ENCODE peak calls at places on chromosomes 13 and 19, in ten cellular contexts. E, L, D, W, X, Z, U, T, C and R are unnamed samples. For H3K36me3 and H3K27me3, the result is how much of the 10 kb centered on the place peaks cover.

GRCh38 chr19:13723206-13723605 is 41.1 kb upstream of the MRI1 start:
- DNase-seq in E (no peak), C (no peak), T (no peak), Z (no peak), U (peak), D (no peak), X (no peak), L (no peak), W (no peak), R (no peak)

GRCh38 chr13:21638319-21639282 is 32.3 kb upstream of the FGF9 start:
- DNase-seq in E (no peak), L (peak), D (peak), C (peak), T (peak), X (peak), U (peak), W (no peak), Z (no peak), R (peak)

GRCh38 chr13:29292045-29292444 is 303.4 kb downstream of the SLC7A1 start:
- DNase-seq in T (no peak), E (no peak), W (no peak), D (no peak), U (no peak), Z (no peak), X (no peak), L (no peak), C (no peak), R (no peak)

GRCh38 chr19:41933693-41934426 is 5.6 kb upstream of the ERFL start:
- DNase-seq in D (no peak), T (no peak), U (no peak), X (no peak), W (no peak), L (no peak), C (no peak), Z (no peak), E (no peak), R (no peak)

GRCh38 chr13:31794452-31794851 is 55.1 kb downstream of the RXFP2 start:
- DNase-seq in L (no peak), U (no peak), X (peak), C (no peak), W (no peak), Z (no peak), T (no peak), D (no peak), E (no peak), R (peak)

GRCh38 chr13:46908511-46908910 is 11.7 kb upstream of the HTR2A start:
- DNase-seq in L (no peak), D (no peak), U (peak), W (no peak), E (peak), C (no peak), X (no peak), Z (no peak), T (no peak), R (no peak)

GRCh38 chr13:62119739-62120700 is 704.4 kb upstream of the PCDH20 start:
- DNase-seq in U (peak), X (no peak), W (no peak), Z (no peak), E (no peak), D (no peak), L (peak), C (no peak), T (no peak), R (no peak)

GRCh38 chr13:93562676-93563075 is 336.1 kb downstream of the GPC6 start:
- DNase-seq in L (no peak), Z (no peak), D (no peak), T (no peak), U (no peak), W (no peak), C (no peak), X (no peak), E (no peak), R (no peak)

GRCh38 chr13:100387416-100387815 is 201.2 kb downstream of the GGACT start:
- DNase-seq in L (no peak), T (no peak), Z (no peak), U (no peak), W (no peak), D (no peak), C (no peak), E (no peak), X (no peak), R (no peak)

GRCh38 chr19:36916991-36917390 is 859 bp downstream of the ZNF568 start:
- DNase-seq in U (peak), L (no peak), C (no peak), X (no peak), W (no peak), T (no peak), D (no peak), Z (peak), E (no peak), R (peak)

GRCh38 chr13:74136089-74136658 is 2.0 kb upstream of the KLF12 start:
- DNase-seq in U (peak), X (no peak), C (no peak), W (peak), L (peak), E (no peak), D (no peak), Z (peak), T (no peak), R (peak)

GRCh38 chr13:32475403-32475802 is 47.5 kb upstream of the N4BP2L1 start:
- DNase-seq in L (no peak), E (no peak), X (no peak), Z (no peak), T (no peak), C (no peak), U (no peak), W (no peak), D (no peak), R (no peak)

GRCh38 chr19:32718286-32718685 is 1.3 kb upstream of the TDRD12 start:
- DNase-seq in T (no peak), W (no peak), X (no peak), C (no peak), U (no peak), D (no peak), Z (no peak), L (no peak), E (no peak), R (no peak)

GRCh38 chr19:10670187-10670586 is 16.0 kb downstream of the ILF3 start:
- DNase-seq in L (no peak), W (no peak), U (no peak), Z (no peak), T (no peak), C (no peak), X (no peak), D (no peak), E (no peak), R (no peak)

GRCh38 chr19:22545751-22546150 is 88.4 kb upstream of the ZNF492 start:
- DNase-seq in X (peak), W (peak), C (peak), L (no peak), E (peak), Z (no peak), T (peak), U (no peak), D (peak), R (peak)

GRCh38 chr13:51822106-51822840 is 18.3 kb upstream of the DHRS12 start:
- DNase-seq in Z (no peak), C (no peak), D (no peak), U (no peak), X (no peak), E (no peak), T (no peak), L (no peak), W (no peak), R (no peak)

GRCh38 chr19:5397804-5398692 is 57.2 kb upstream of the ZNRF4 start:
- DNase-seq in W (no peak), T (peak), X (no peak), L (no peak), Z (no peak), E (no peak), U (no peak), D (no peak), C (peak), R (no peak)

GRCh38 chr19:40553885-40554857 is 22.5 kb upstream of the SHKBP1 start:
- DNase-seq in X (no peak), C (peak), L (no peak), W (no peak), U (no peak), T (no peak), D (no peak), E (no peak), Z (no peak), R (no peak)

GRCh38 chr19:45473366-45474190 is 5.8 kb downstream of the FOSB start:
- DNase-seq in C (no peak), Z (no peak), D (no peak), E (no peak), U (no peak), T (no peak), L (no peak), X (no peak), W (no peak), R (no peak)

GRCh38 chr13:90686438-90686837 is 661.0 kb upstream of the MIR17HG start:
- DNase-seq in T (no peak), X (peak), Z (no peak), C (no peak), U (peak), L (no peak), E (no peak), D (no peak), W (no peak), R (no peak)

GRCh38 chr19:32916969-32917611 is 47.5 kb upstream of the SLC7A9 start:
- DNase-seq in L (peak), U (no peak), D (no peak), T (no peak), C (no peak), W (no peak), X (no peak), Z (no peak), E (no peak), R (no peak)

DNA sequence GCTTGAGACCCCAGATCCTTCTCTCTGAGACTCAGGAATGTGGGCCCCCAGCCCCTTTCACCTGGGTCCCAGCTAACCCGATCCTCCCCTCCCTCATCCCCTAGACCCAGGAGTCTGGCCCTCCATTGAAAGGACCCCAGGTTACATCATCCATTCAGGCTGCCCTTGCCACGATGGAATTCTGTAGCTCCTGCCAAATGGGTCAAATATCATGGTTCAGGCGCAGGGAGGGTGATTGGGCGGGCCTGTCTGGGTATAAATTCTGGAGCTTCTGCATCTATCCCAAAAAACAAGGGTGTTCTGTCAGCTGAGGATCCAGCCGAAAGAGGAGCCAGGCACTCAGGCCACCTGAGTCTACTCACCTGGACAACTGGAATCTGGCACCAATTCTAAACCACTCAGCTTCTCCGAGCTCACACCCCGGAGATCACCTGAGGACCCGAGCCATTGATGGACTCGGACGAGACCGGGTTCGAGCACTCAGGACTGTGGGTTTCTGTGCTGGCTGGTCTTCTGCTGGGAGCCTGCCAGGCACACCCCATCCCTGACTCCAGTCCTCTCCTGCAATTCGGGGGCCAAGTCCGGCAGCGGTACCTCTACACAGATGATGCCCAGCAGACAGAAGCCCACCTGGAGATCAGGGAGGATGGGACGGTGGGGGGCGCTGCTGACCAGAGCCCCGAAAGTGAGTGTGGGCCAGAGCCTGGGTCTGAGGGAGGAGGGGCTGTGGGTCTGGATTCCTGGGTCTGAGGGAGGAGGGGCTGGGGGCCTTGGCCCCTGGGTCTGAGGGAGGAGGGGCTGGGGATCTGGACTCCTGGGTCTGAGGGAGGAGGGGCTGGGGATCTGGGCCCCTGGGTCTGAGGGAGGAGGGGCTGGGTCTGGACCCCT is 707 bp downstream of the FGF21 start:
- DNase-seq in X (no peak), E (no peak), L (no peak), Z (no peak), W (no peak), T (no peak), D (no peak), U (no peak), C (no peak), R (no peak)
- TF ChIP-seq POLR2A in X (no peak), E (no peak), L (no peak), Z (no peak), W (no peak), T (no peak), D (no peak), U (no peak), C (no peak), R (no peak)

GRCh38 chr13:102255409-102255808 is 146.4 kb downstream of the FGF14 start:
- DNase-seq in L (no peak), X (no peak), C (no peak), D (no peak), E (no peak), U (no peak), T (no peak), Z (no peak), W (no peak), R (no peak)

GRCh38 chr13:102261809-102262208 is 140.0 kb downstream of the FGF14 start:
- DNase-seq in D (no peak), W (no peak), L (no peak), T (no peak), E (no peak), C (no peak), U (no peak), X (no peak), Z (no peak), R (no peak)

GRCh38 chr13:102260256-102260655 is 141.6 kb downstream of the FGF14 start:
- DNase-seq in C (no peak), X (no peak), Z (no peak), E (no peak), T (no peak), W (no peak), U (no peak), L (no peak), D (no peak), R (no peak)
- H3K36me3 ChIP-seq in C (under half), X (under half), Z (under half), E (under half), T (under half), W (under half), U (under half), L (under half), D (under half), R (under half)

DNA sequence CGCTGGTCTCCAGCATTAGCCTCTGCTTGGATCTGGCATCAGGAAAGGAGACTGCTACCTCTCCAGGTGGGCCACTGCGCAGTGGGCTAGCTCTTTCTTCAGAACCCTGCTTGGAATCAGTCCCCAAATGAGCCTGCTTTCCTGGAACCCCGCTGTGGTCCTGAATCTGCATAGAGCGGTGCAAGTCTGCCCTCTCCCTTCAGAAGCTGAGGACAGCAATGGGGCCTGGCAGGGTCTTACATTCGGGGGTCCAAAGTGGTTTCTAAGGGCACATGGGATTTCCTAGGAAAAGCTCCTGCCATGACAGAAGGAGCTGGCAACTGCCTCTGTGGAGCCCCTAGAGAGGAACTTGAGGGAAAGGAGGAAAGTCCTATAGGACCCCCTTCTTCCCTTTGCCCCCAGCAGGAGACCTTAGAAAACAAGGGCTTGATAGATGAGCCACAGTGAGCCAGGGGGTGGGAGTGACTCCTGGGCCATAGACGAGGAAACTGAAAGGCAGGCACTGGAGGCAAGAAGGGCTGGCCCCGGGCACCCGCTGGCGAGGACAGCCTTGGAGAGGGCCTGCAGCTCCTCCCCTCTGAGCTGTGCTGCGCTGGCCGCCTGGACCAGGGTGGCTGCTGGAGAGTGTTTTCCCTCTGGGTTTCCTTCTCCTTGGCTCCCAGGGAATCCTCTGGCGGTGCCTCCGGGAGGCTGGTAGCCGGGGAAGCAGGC is 1.4 kb upstream of the VSTM2B start:
- DNase-seq in T (no peak), C (no peak), L (no peak), D (no peak), W (no peak), E (no peak), Z (no peak), X (no peak), U (no peak), R (no peak)
- H3K27me3 ChIP-seq in T (under half), C (under half), L (under half), D (under half), W (under half), E (half or more), Z (half or more), X (under half), U (under half), R (under half)

GRCh38 chr19:57527136-57527881 is at the start of gene ZNF549:
- DNase-seq in D (peak), X (peak), Z (peak), L (peak), E (peak), C (peak), U (peak), W (peak), T (peak), R (peak)
- TF ChIP-seq POLR2A in D (no peak), X (peak), Z (no peak), L (no peak), E (no peak), C (no peak), U (no peak), W (peak), T (no peak), R (no peak)

DNA sequence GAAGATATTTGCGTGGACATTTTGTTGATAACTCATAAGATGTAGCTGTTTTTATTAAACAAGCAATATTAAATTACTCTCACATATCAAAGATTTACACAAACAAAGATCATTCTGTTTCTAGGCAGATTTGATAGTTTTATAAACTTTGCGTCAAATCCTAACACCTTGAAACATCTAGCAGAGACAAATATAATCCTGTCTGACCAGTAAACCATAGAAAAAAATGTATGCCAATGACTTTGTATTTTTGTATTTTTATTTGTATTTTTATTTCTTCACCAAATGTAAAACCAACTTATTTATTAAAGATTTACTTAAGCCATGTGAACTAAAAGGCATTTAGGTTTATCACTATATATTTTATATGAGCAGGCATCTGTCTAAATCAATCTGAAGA is 494.6 kb downstream of the GPC5 start:
- DNase-seq in X (no peak), U (no peak), C (no peak), T (no peak), D (no peak), L (no peak), W (no peak), Z (no peak), E (no peak), R (no peak)
- H3K36me3 ChIP-seq in X (under half), U (under half), C (under half), T (under half), D (under half), L (under half), W (under half), Z (under half), E (under half), R (under half)

DNA sequence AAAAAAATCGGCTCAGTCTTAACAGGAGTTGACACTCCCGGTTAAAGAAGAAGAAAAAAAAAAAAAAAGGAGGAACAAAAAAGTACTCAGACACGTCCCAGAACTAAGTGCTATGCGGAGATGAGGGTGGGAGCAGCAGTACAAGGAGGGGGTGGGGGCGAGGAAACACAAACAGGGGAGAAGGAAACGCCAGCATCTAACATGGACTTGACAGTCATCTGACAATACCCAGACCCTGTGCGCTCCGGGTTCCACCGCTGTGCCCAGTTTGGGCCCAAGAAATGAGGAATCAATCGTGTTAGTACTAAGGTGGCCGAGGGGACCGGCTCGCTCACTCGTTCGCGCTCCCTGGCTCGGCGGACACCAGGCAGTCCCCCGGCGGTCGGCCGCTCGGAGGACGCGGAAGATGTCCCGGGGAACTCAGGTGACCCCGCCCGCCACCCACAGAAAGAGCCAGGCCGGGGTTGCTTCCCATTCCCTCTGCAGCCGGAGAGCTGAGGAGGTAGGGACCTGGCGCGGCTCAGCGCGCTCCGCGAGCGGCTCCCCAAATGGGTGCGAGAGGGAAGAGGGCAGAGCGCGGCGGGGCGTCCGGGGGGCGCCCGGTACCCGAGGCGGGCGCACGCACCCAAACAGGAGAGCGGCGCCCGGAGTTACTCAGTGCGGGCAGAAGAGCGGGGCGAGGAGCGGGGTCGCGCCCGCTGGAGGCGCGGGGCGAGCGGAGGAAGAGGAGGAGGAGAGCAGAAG is 648 bp downstream of the TSHZ3 start:
- DNase-seq in D (peak), T (no peak), Z (peak), L (peak), U (no peak), C (peak), W (peak), E (no peak), X (no peak), R (peak)
- H3K27me3 ChIP-seq in D (under half), T (under half), Z (under half), L (under half), U (under half), C (under half), W (under half), E (under half), X (under half), R (under half)